ENCODE peak calls at places on chromosomes 12 and 14, in nine cellular contexts. O is upper lobe of left lung, N is suprapubic skin, V is tibial nerve, A is GM12878, F is A549, H is K562, C is sigmoid colon, G is HepG2. D is an unnamed sample.
A peak's percentile ranks its signal among the peaks of the same experiment; 100 is the strongest.

GRCh38 chr14:81537193-81537592 is 3.5 kb upstream of the SEL1L start:
- DNase-seq in G (peak; percentile 75), N (no peak), F (no peak), O (no peak), A (no peak), C (no peak), H (no peak), V (no peak), D (no peak)

GRCh38 chr12:15505616-15506015 is 183.3 kb downstream of the PTPRO start:
- DNase-seq in A (no peak), H (no peak), C (no peak), G (no peak), N (no peak), V (no peak), F (no peak), O (no peak), D (no peak)

GRCh38 chr12:120488057-120488660 is 7.8 kb upstream of the DYNLL1 start:
- DNase-seq in H (peak; percentile 56), O (no peak), A (no peak), C (no peak), G (no peak), N (no peak), F (no peak), V (no peak), D (peak; percentile 51)

GRCh38 chr14:100589071-100589759 is 2.0 kb upstream of the BEGAIN start:
- DNase-seq in H (no peak), G (no peak), O (peak; percentile 39), C (peak; percentile 32), F (no peak), V (no peak), N (peak; percentile 47), A (no peak), D (no peak)

GRCh38 chr12:67649165-67650126 is 901 bp downstream of the DYRK2 start:
- DNase-seq in N (peak; percentile 74), H (peak; percentile 49), F (no peak), A (no peak), G (no peak), O (peak; percentile 90), C (peak; percentile 74), V (no peak), D (peak; percentile 56)

GRCh38 chr12:115450017-115450416 is 766.0 kb upstream of the TBX3 start:
- DNase-seq in N (no peak), G (no peak), H (no peak), V (no peak), C (no peak), F (no peak), O (no peak), A (no peak), D (no peak)

GRCh38 chr12:67483871-67484554 is 164.5 kb upstream of the DYRK2 start:
- DNase-seq in O (no peak), A (peak; percentile 19), N (no peak), F (no peak), G (no peak), C (no peak), H (no peak), V (no peak), D (no peak)

GRCh38 chr14:83611906-83612305 is 1918.0 kb upstream of the FLRT2 start:
- DNase-seq in F (no peak), G (no peak), N (no peak), C (no peak), V (no peak), A (no peak), O (no peak), H (no peak), D (no peak)

GRCh38 chr14:103526247-103526913 is 2.6 kb upstream of the TRMT61A start:
- DNase-seq in N (no peak), F (no peak), O (no peak), A (no peak), H (no peak), V (no peak), G (no peak), C (no peak), D (no peak)

GRCh38 chr14:32564591-32564990 is 235.5 kb downstream of the AKAP6 start:
- DNase-seq in V (no peak), C (no peak), F (no peak), A (no peak), H (no peak), O (no peak), N (no peak), G (no peak), D (no peak)

GRCh38 chr12:43206396-43206795 is 345.6 kb downstream of the ADAMTS20 start:
- DNase-seq in A (no peak), N (no peak), H (no peak), F (no peak), O (no peak), V (no peak), C (no peak), G (no peak), D (no peak)

GRCh38 chr14:88562831-88563686 is at the start of gene ZC3H14:
- DNase-seq in H (peak; percentile 87), F (peak; percentile 91), A (peak; percentile 71), O (peak; percentile 98), G (peak; percentile 77), V (peak; percentile 59), N (peak; percentile 88), C (peak; percentile 90), D (peak; percentile 85)

GRCh38 chr14:77593501-77593911 is 22.9 kb downstream of the SPTLC2 start:
- DNase-seq in H (no peak), C (no peak), F (no peak), O (no peak), G (no peak), A (peak; percentile 52), V (no peak), N (no peak), D (no peak)

GRCh38 chr12:51082561-51083139 is 746 bp downstream of the CSRNP2 start:
- DNase-seq in A (no peak), N (no peak), F (peak; percentile 20), V (no peak), H (no peak), G (peak; percentile 7), C (no peak), O (no peak), D (peak; percentile 10)

GRCh38 chr12:21827135-21827534 is 52.6 kb upstream of the KCNJ8 start:
- DNase-seq in F (no peak), N (no peak), C (no peak), O (no peak), V (no peak), G (no peak), H (no peak), A (no peak), D (no peak)

GRCh38 chr12:93378373-93379310 is 917 bp downstream of the NUDT4 start:
- DNase-seq in C (peak; percentile 73), F (peak; percentile 64), H (peak; percentile 39), V (no peak), O (peak; percentile 90), N (peak; percentile 68), G (no peak), A (no peak), D (peak; percentile 47)

DNA sequence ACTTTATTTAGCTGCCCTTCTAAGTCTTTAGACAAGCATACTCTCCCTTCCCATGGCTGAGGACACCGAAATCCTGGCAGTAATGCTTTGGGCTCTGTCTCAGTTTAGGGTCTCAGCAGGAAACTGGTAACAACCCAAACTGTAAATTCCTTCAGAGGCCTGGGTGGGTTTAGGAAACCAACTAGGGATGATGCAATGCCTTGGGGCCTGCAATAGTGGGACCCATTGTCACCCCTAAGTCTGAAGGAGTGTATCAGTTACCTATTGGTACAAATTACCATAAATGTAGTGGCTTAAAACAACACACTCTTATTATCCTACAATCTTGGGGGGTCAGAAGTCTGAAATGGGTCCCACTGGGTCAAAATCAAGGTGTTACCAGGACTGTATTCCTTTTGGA is 36.0 kb downstream of the DHRS2 start:
- DNase-seq in N (no peak), A (no peak), G (no peak), C (no peak), F (no peak), H (no peak), O (no peak), V (no peak), D (no peak)
- TF ChIP-seq EP300 in N (no peak), A (no peak), G (no peak), C (no peak), F (no peak), H (no peak), O (no peak), V (no peak), D (no peak)

DNA sequence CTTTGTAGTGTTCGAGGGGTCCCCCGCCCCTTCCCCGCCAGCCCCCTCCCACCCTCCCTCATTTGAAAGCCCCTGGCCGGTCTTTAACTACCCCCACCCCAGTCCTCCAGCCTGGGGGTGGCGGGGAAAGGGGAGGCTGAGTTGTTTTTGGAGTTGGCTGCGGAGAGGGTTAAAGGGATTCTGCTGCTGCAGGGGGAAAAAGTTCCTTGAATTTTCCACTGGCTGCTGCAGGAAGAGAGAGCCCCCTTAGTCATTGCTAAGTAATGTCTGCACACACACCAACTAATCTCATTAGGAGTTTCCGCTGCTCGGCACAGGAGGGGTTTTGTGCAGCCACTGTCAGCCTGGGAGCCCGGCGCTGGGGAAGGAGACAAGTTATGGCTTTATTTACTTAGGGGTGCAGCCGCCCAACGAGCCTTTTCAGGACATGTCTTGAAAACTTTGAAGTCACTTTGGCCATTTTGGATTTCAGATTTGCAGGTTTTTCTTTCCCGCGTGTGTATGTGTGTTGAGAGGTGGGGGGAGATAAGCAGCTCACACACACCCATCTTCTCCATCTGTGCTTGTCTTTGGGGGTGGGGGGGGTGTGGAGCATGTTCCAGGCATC is 1.8 kb downstream of the ELK3 start:
- DNase-seq in F (peak; percentile 35), G (no peak), O (no peak), H (peak; percentile 45), N (no peak), C (no peak), V (no peak), A (no peak), D (peak; percentile 38)
- H3K4me3 ChIP-seq in F (peak overlapping the region; percentile 93), G (peak overlapping the region; percentile 40), O (peak overlapping the region; percentile 95), H (peak overlapping the region; percentile 14), N (peak overlapping the region; percentile 92), C (peak overlapping the region; percentile 73), V (peak overlapping the region; percentile 51), A (peak overlapping the region; percentile 60), D (peak overlapping the region; percentile 91)

DNA sequence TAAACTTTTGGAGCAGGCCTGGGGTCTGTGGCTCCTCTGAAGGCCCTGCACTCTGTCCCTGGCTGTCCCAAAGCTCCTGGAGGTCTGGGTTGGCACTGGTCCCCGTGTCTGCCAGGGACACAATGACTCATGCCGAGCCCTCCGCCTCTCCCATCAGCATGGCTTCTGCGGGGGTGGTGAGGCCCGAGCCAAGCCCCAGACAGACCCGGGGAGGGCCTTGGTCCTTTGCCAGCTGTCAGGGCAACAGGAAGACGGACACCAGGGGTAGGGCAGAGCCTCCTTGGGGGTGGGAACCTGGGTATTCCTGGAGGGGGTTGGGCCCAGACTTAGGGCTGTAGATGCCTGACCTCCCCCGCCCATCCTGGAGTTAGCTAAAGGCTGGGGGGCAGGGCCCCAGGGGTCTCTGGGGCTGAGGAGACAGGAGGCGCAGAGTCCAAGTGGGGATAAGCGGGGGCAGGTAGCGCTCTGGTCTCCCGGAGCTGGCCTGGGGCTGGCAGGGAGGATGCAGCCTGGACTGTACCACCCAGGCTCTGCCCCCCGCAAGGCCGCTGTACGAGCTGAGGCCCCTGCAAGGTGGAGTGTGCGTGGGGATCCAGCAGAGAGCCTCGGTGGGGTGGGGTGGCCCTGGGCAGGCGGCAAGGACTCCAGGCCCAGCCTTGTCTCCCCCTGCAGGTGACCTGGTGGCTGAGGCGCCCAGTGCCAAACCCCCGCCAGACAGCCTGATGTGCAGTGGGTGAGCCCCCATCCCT is 16.4 kb upstream of the PUS1 start:
- DNase-seq in C (peak; percentile 96), V (peak; percentile 61), G (peak; percentile 24), H (no peak), A (no peak), N (no peak), F (peak; percentile 82), O (peak; percentile 71), D (peak; percentile 77)
- TF ChIP-seq CTCF in C (no peak), V (no peak), G (peak; percentile 51), H (peak; percentile 38), A (no peak), N (no peak), F (no peak), O (no peak), D (no peak)

GRCh38 chr14:76267322-76268012 is 108.5 kb upstream of the ESRRB start:
- DNase-seq in O (peak; percentile 94), G (no peak), N (no peak), H (no peak), A (no peak), F (no peak), V (peak; percentile 47), C (peak; percentile 69), D (peak; percentile 79)
- TF ChIP-seq EP300 in O (no peak), G (no peak), N (no peak), H (no peak), A (no peak), F (no peak), V (no peak), C (no peak), D (no peak)

D was measured in ovary.